ENCODE peak calls at places on chromosomes 4 and X, in ten cellular contexts. One of them, this sample, is unnamed.
A peak's percentile ranks its signal among the peaks of the same experiment; 100 is the strongest.

GRCh38 chr4:16667464-16667863 is 231.0 kb downstream of the LDB2 start:
- DNase-seq in epithelial cell of esophagus: peak; percentile 75
- DNase-seq in AG10803: peak; percentile 94
- DNase-seq in heart right ventricle: no peak
- DNase-seq in activated CD8-positive, alpha-beta memory T cell treated with anti-CD3 and anti-CD28 coated beads for 48 hours: no peak
- DNase-seq in Peyer's patch: no peak
- DNase-seq in Calu3: no peak
- DNase-seq in Kasumi-1: no peak
- DNase-seq in NCI-H460: no peak
- DNase-seq in stimulated activated CD8-positive, alpha-beta memory T cell treated with anti-CD3 and anti-CD28 coated beads, Interleukin-15, amount 100 ng/mL, for 4 hours: no peak
- DNase-seq in this sample: no peak

GRCh38 chrX:17242470-17242869 is 132.5 kb upstream of the NHS start:
- DNase-seq in AG10803: peak; percentile 52
- DNase-seq in Kasumi-1: peak; percentile 9
- DNase-seq in stimulated activated CD8-positive, alpha-beta memory T cell treated with anti-CD3 and anti-CD28 coated beads, Interleukin-15, amount 100 ng/mL, for 4 hours: no peak
- DNase-seq in heart right ventricle: peak; percentile 28
- DNase-seq in Peyer's patch: peak; percentile 62
- DNase-seq in NCI-H460: peak; percentile 54
- DNase-seq in epithelial cell of esophagus: peak; percentile 51
- DNase-seq in activated CD8-positive, alpha-beta memory T cell treated with anti-CD3 and anti-CD28 coated beads for 48 hours: no peak
- DNase-seq in Calu3: peak; percentile 62
- DNase-seq in this sample: peak; percentile 54

GRCh38 chrX:153819398-153820083 is 10.8 kb downstream of the PDZD4 start:
- DNase-seq in NCI-H460: no peak
- DNase-seq in Kasumi-1: no peak
- DNase-seq in heart right ventricle: no peak
- DNase-seq in AG10803: no peak
- DNase-seq in Peyer's patch: no peak
- DNase-seq in activated CD8-positive, alpha-beta memory T cell treated with anti-CD3 and anti-CD28 coated beads for 48 hours: no peak
- DNase-seq in epithelial cell of esophagus: no peak
- DNase-seq in Calu3: no peak
- DNase-seq in stimulated activated CD8-positive, alpha-beta memory T cell treated with anti-CD3 and anti-CD28 coated beads, Interleukin-15, amount 100 ng/mL, for 4 hours: no peak
- DNase-seq in this sample: no peak

GRCh38 chr4:173174184-173175156 is 5.9 kb downstream of the GALNT7 start:
- DNase-seq in epithelial cell of esophagus: peak; percentile 72
- DNase-seq in NCI-H460: no peak
- DNase-seq in stimulated activated CD8-positive, alpha-beta memory T cell treated with anti-CD3 and anti-CD28 coated beads, Interleukin-15, amount 100 ng/mL, for 4 hours: no peak
- DNase-seq in activated CD8-positive, alpha-beta memory T cell treated with anti-CD3 and anti-CD28 coated beads for 48 hours: no peak
- DNase-seq in AG10803: no peak
- DNase-seq in Kasumi-1: no peak
- DNase-seq in Peyer's patch: no peak
- DNase-seq in heart right ventricle: no peak
- DNase-seq in Calu3: no peak
- DNase-seq in this sample: no peak

GRCh38 chrX:84188320-84188834 is 378 bp upstream of the RPS6KA6 start:
- DNase-seq in Calu3: peak; percentile 58
- DNase-seq in NCI-H460: peak; percentile 13
- DNase-seq in stimulated activated CD8-positive, alpha-beta memory T cell treated with anti-CD3 and anti-CD28 coated beads, Interleukin-15, amount 100 ng/mL, for 4 hours: no peak
- DNase-seq in heart right ventricle: peak; percentile 8
- DNase-seq in activated CD8-positive, alpha-beta memory T cell treated with anti-CD3 and anti-CD28 coated beads for 48 hours: no peak
- DNase-seq in AG10803: peak; percentile 53
- DNase-seq in Peyer's patch: peak; percentile 61
- DNase-seq in epithelial cell of esophagus: peak; percentile 49
- DNase-seq in Kasumi-1: no peak
- DNase-seq in this sample: peak; percentile 31

GRCh38 chr4:168304744-168305459 is 13.7 kb downstream of the DDX60 start:
- DNase-seq in Peyer's patch: no peak
- DNase-seq in AG10803: peak; percentile 83
- DNase-seq in epithelial cell of esophagus: peak; percentile 98
- DNase-seq in Calu3: no peak
- DNase-seq in heart right ventricle: no peak
- DNase-seq in Kasumi-1: no peak
- DNase-seq in NCI-H460: peak; percentile 60
- DNase-seq in activated CD8-positive, alpha-beta memory T cell treated with anti-CD3 and anti-CD28 coated beads for 48 hours: no peak
- DNase-seq in stimulated activated CD8-positive, alpha-beta memory T cell treated with anti-CD3 and anti-CD28 coated beads, Interleukin-15, amount 100 ng/mL, for 4 hours: no peak
- DNase-seq in this sample: no peak

GRCh38 chr4:108148316-108148715 is 20.4 kb downstream of the LEF1 start:
- DNase-seq in heart right ventricle: no peak
- DNase-seq in stimulated activated CD8-positive, alpha-beta memory T cell treated with anti-CD3 and anti-CD28 coated beads, Interleukin-15, amount 100 ng/mL, for 4 hours: no peak
- DNase-seq in Kasumi-1: no peak
- DNase-seq in AG10803: no peak
- DNase-seq in NCI-H460: no peak
- DNase-seq in activated CD8-positive, alpha-beta memory T cell treated with anti-CD3 and anti-CD28 coated beads for 48 hours: no peak
- DNase-seq in epithelial cell of esophagus: peak; percentile 25
- DNase-seq in Calu3: no peak
- DNase-seq in Peyer's patch: no peak
- DNase-seq in this sample: no peak

GRCh38 chr4:2286904-2287593 is 25.1 kb upstream of the MXD4 start:
- DNase-seq in Kasumi-1: no peak
- DNase-seq in Calu3: no peak
- DNase-seq in activated CD8-positive, alpha-beta memory T cell treated with anti-CD3 and anti-CD28 coated beads for 48 hours: no peak
- DNase-seq in heart right ventricle: no peak
- DNase-seq in stimulated activated CD8-positive, alpha-beta memory T cell treated with anti-CD3 and anti-CD28 coated beads, Interleukin-15, amount 100 ng/mL, for 4 hours: no peak
- DNase-seq in Peyer's patch: peak; percentile 23
- DNase-seq in NCI-H460: no peak
- DNase-seq in epithelial cell of esophagus: no peak
- DNase-seq in AG10803: no peak
- DNase-seq in this sample: no peak

GRCh38 chrX:124507276-124507675 is 160.9 kb downstream of the SH2D1A start:
- DNase-seq in NCI-H460: peak; percentile 73
- DNase-seq in Calu3: no peak
- DNase-seq in Peyer's patch: no peak
- DNase-seq in epithelial cell of esophagus: peak; percentile 60
- DNase-seq in Kasumi-1: no peak
- DNase-seq in stimulated activated CD8-positive, alpha-beta memory T cell treated with anti-CD3 and anti-CD28 coated beads, Interleukin-15, amount 100 ng/mL, for 4 hours: no peak
- DNase-seq in heart right ventricle: no peak
- DNase-seq in activated CD8-positive, alpha-beta memory T cell treated with anti-CD3 and anti-CD28 coated beads for 48 hours: no peak
- DNase-seq in AG10803: peak; percentile 33
- DNase-seq in this sample: no peak

GRCh38 chr4:8315343-8316250 is 46.0 kb downstream of the HTRA3 start:
- DNase-seq in AG10803: peak; percentile 79
- DNase-seq in Peyer's patch: peak; percentile 50
- DNase-seq in epithelial cell of esophagus: peak; percentile 84
- DNase-seq in heart right ventricle: no peak
- DNase-seq in stimulated activated CD8-positive, alpha-beta memory T cell treated with anti-CD3 and anti-CD28 coated beads, Interleukin-15, amount 100 ng/mL, for 4 hours: no peak
- DNase-seq in Kasumi-1: no peak
- DNase-seq in activated CD8-positive, alpha-beta memory T cell treated with anti-CD3 and anti-CD28 coated beads for 48 hours: no peak
- DNase-seq in Calu3: peak; percentile 67
- DNase-seq in NCI-H460: peak; percentile 11
- DNase-seq in this sample: peak; percentile 46

GRCh38 chr4:122003335-122003734 is 51.5 kb upstream of the TRPC3 start:
- DNase-seq in Kasumi-1: peak; percentile 7
- DNase-seq in stimulated activated CD8-positive, alpha-beta memory T cell treated with anti-CD3 and anti-CD28 coated beads, Interleukin-15, amount 100 ng/mL, for 4 hours: no peak
- DNase-seq in heart right ventricle: no peak
- DNase-seq in NCI-H460: peak; percentile 42
- DNase-seq in activated CD8-positive, alpha-beta memory T cell treated with anti-CD3 and anti-CD28 coated beads for 48 hours: no peak
- DNase-seq in AG10803: peak; percentile 21
- DNase-seq in Peyer's patch: peak; percentile 53
- DNase-seq in epithelial cell of esophagus: peak; percentile 30
- DNase-seq in Calu3: peak; percentile 9
- DNase-seq in this sample: no peak

This sample was measured in mucosa of gallbladder.